ENCODE peak calls at places on chromosomes 6 and 20, in seven cellular contexts. Z, C, I, N, L, P and W are unnamed samples.

GRCh38 chr20:59723607-59724456 is 119.5 kb downstream of the PHACTR3 start:
- DNase-seq in Z (no peak), C (no peak), I (no peak), N (no peak), L (no peak), P (peak), W (no peak)

GRCh38 chr20:59771506-59772372 is 161.7 kb downstream of the SYCP2 start:
- DNase-seq in Z (no peak), C (no peak), I (no peak), N (no peak), L (no peak), P (no peak), W (no peak)

GRCh38 chr6:141677598-141678211 is 455.0 kb upstream of the GJE1 start:
- DNase-seq in Z (no peak), C (no peak), I (peak), N (peak), L (no peak), P (peak), W (no peak)

GRCh38 chr20:3890999-3891929 is 2.1 kb downstream of the PANK2 start:
- DNase-seq in Z (no peak), C (no peak), I (no peak), N (no peak), L (no peak), P (no peak), W (no peak)

GRCh38 chr6:12537389-12537788 is 179.2 kb upstream of the PHACTR1 start:
- DNase-seq in Z (no peak), C (no peak), I (peak), N (no peak), L (no peak), P (no peak), W (no peak)

GRCh38 chr6:1778693-1779235 is 169.0 kb downstream of the FOXC1 start:
- DNase-seq in Z (no peak), C (no peak), I (no peak), N (no peak), L (no peak), P (no peak), W (no peak)

GRCh38 chr6:149015877-149016525 is 269.2 kb downstream of the UST start:
- DNase-seq in Z (no peak), C (peak), I (peak), N (no peak), L (no peak), P (no peak), W (no peak)

GRCh38 chr6:56860466-56860865 is 94.4 kb upstream of the BEND6 start:
- DNase-seq in Z (no peak), C (no peak), I (peak), N (no peak), L (no peak), P (peak), W (no peak)

GRCh38 chr6:45676376-45676775 is 298.6 kb upstream of the SUPT3H start:
- DNase-seq in Z (no peak), C (no peak), I (no peak), N (no peak), L (no peak), P (no peak), W (no peak)

GRCh38 chr6:81075974-81076373 is 676.5 kb downstream of the TENT5A start:
- DNase-seq in Z (no peak), C (peak), I (peak), N (no peak), L (no peak), P (peak), W (no peak)

GRCh38 chr6:135941275-135941674 is 89.8 kb downstream of the PDE7B start:
- DNase-seq in Z (no peak), C (no peak), I (peak), N (no peak), L (no peak), P (peak), W (no peak)

GRCh38 chr6:47134476-47135189 is 92.5 kb upstream of the ADGRF1 start:
- DNase-seq in Z (no peak), C (no peak), I (peak), N (peak), L (no peak), P (peak), W (no peak)

GRCh38 chr6:31113861-31114539 is 600 bp upstream of the PSORS1C1 start:
- DNase-seq in Z (no peak), C (no peak), I (peak), N (peak), L (no peak), P (peak), W (no peak)

GRCh38 chr6:165497472-165497871 is 165.6 kb downstream of the PDE10A start:
- DNase-seq in Z (no peak), C (no peak), I (no peak), N (no peak), L (no peak), P (no peak), W (no peak)

GRCh38 chr6:36962874-36963273 is 8.3 kb downstream of the PI16 start:
- DNase-seq in Z (peak), C (peak), I (peak), N (no peak), L (peak), P (peak), W (no peak)

GRCh38 chr6:34606477-34607130 is 50.5 kb upstream of the SPDEF start:
- DNase-seq in Z (no peak), C (no peak), I (no peak), N (no peak), L (no peak), P (no peak), W (no peak)